ENCODE peak calls at places on chromosomes 4 and X, in four cellular contexts. One of them, this sample, is unnamed. For H3K9me3, the result is how much of the 10 kb centered on the place peaks cover.

GRCh38 chr4:141486375-141486997 is 149.9 kb upstream of the IL15 start:
- DNase-seq in HepG2: no peak
- DNase-seq in GM12878: no peak
- DNase-seq in HCT116: no peak
- DNase-seq in this sample: no peak

GRCh38 chrX:110746014-110746413 is 49.6 kb downstream of the CHRDL1 start:
- DNase-seq in HepG2: no peak
- DNase-seq in GM12878: no peak
- DNase-seq in HCT116: no peak
- DNase-seq in this sample: no peak

GRCh38 chr4:140078366-140078765 is 75.6 kb downstream of the MAML3 start:
- DNase-seq in HepG2: no peak
- DNase-seq in GM12878: no peak
- DNase-seq in HCT116: no peak
- DNase-seq in this sample: peak

GRCh38 chr4:124433500-124433899 is 279.0 kb downstream of the ANKRD50 start:
- DNase-seq in HepG2: no peak
- DNase-seq in GM12878: no peak
- DNase-seq in HCT116: no peak
- DNase-seq in this sample: no peak

GRCh38 chrX:152913915-152914314 is 16.0 kb downstream of the ZNF185 start:
- DNase-seq in HepG2: no peak
- DNase-seq in GM12878: no peak
- DNase-seq in HCT116: no peak
- DNase-seq in this sample: no peak

GRCh38 chr4:15186149-15186548 is 183.9 kb downstream of the CPEB2 start:
- DNase-seq in HepG2: no peak
- DNase-seq in GM12878: no peak
- DNase-seq in HCT116: no peak
- DNase-seq in this sample: no peak

GRCh38 chr4:7029921-7030320 is 13.3 kb upstream of the TADA2B start:
- DNase-seq in HepG2: no peak
- DNase-seq in GM12878: no peak
- DNase-seq in HCT116: no peak
- DNase-seq in this sample: no peak

GRCh38 chrX:68462653-68463052 is 29.4 kb upstream of the OPHN1 start:
- DNase-seq in HepG2: no peak
- DNase-seq in GM12878: no peak
- DNase-seq in HCT116: peak
- DNase-seq in this sample: peak

GRCh38 chr4:23023121-23023520 is 330.4 kb downstream of the GBA3 start:
- DNase-seq in HepG2: no peak
- DNase-seq in GM12878: no peak
- DNase-seq in HCT116: no peak
- DNase-seq in this sample: no peak

GRCh38 chr4:26020083-26020668 is 106.2 kb downstream of the SMIM20 start:
- DNase-seq in HepG2: no peak
- DNase-seq in GM12878: no peak
- DNase-seq in HCT116: no peak
- DNase-seq in this sample: no peak

GRCh38 chrX:63349307-63349706 is 1.8 kb downstream of the SPIN4 start:
- DNase-seq in HepG2: no peak
- DNase-seq in GM12878: no peak
- DNase-seq in HCT116: no peak
- DNase-seq in this sample: no peak

GRCh38 chrX:19643203-19643602 is 127.9 kb upstream of the MAP3K15 start:
- DNase-seq in HepG2: no peak
- DNase-seq in GM12878: no peak
- DNase-seq in HCT116: no peak
- DNase-seq in this sample: no peak

GRCh38 chrX:19642517-19643109 is 127.3 kb upstream of the MAP3K15 start:
- DNase-seq in HepG2: no peak
- DNase-seq in GM12878: no peak
- DNase-seq in HCT116: no peak
- DNase-seq in this sample: no peak

GRCh38 chrX:19638968-19639539 is 123.7 kb upstream of the MAP3K15 start:
- DNase-seq in HepG2: no peak
- DNase-seq in GM12878: no peak
- DNase-seq in HCT116: no peak
- DNase-seq in this sample: no peak

GRCh38 chrX:19640063-19640462 is 124.8 kb upstream of the MAP3K15 start:
- DNase-seq in HepG2: no peak
- DNase-seq in GM12878: no peak
- DNase-seq in HCT116: no peak
- DNase-seq in this sample: no peak

DNA sequence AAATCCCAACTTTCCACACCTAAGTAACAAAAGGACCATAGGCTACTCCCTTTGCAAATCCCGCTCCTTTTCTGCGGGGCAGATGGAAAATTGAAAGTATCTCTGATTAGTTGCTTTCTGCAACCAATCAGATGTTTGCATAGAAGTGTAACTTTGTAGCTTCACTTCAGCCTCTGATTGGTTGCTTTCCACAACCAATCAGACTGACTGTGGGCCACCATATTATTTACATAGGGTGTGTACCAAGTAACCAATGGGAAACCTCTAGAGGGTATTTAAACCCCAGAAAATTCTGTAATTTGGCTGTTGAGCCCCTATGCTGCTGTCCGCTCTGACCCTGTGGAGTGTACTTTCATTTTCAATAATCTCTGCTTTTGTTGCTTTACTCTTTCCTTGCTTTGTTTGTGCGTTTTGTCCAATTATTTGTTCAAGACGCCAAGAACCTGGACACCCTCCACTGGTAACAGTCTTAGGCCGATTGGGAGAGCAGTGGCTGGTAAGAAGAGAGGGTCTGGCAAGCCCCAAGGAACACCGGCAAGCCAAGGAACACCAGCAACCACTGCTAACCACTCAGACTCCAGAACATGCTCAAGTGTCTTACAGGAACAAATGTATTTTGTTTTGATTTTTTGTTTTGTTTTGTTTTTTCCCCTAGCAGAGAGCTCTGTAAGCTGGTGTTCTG is 125.5 kb upstream of the MAP3K15 start:
- DNase-seq in HepG2: no peak
- DNase-seq in GM12878: no peak
- DNase-seq in HCT116: no peak
- DNase-seq in this sample: no peak
- H3K9ac ChIP-seq in HepG2: no peak
- H3K9ac ChIP-seq in GM12878: no peak
- H3K9ac ChIP-seq in HCT116: no peak
- H3K9ac ChIP-seq in this sample: no peak

DNA sequence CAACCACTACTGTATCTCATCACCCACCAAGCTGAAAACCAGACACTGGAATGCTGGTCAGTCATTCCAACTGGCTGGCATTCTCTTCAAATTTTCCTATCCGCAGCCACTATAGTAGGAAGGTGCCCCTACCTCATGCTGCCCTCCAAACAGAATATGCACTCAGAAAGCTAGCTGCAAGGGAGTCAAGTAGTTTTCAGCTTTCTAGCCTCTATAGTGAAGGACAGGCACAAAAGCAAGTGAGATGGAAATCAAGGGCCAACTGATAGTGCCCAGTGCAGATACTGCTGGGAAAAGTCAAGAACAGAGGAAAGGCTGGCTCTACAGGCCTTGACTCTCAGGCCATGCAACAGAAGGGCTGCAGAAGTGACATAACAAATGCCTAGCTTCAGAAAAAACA is 47.2 kb downstream of the BCOR start:
- DNase-seq in HepG2: no peak
- DNase-seq in GM12878: no peak
- DNase-seq in HCT116: no peak
- DNase-seq in this sample: no peak
- H3K9me3 ChIP-seq in HepG2: under half
- H3K9me3 ChIP-seq in GM12878: under half
- H3K9me3 ChIP-seq in HCT116: under half
- H3K9me3 ChIP-seq in this sample: half or more

GRCh38 chr4:41598580-41598979 is 60.6 kb downstream of the LIMCH1 start:
- DNase-seq in HepG2: no peak
- DNase-seq in GM12878: no peak
- DNase-seq in HCT116: no peak
- DNase-seq in this sample: no peak
- TF ChIP-seq ZNF274 in HepG2: no peak
- TF ChIP-seq ZNF274 in GM12878: no peak
- TF ChIP-seq ZNF274 in HCT116: no peak
- TF ChIP-seq ZNF274 in this sample: no peak

DNA sequence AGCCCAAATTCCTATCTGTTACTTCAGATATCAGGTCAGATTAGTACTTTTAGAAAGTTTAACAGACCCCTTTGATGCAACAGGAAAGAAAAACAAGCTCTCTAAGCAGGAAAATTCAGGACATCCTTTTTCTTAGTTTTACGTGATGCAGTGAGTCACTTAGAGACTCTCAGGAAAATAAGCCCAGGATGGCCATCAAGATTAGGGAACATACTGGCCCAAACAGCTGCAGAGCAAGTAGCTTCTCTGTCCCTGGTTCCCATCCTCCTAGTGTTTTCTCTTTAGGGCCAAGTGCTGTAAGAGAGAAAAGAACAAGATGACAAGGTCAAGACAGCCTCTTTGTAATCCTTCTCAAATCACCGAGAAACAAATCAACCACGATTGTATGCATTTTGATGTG is 219.1 kb downstream of the ZNF674 start:
- DNase-seq in HepG2: no peak
- DNase-seq in GM12878: no peak
- DNase-seq in HCT116: no peak
- DNase-seq in this sample: no peak
- H3K9ac ChIP-seq in HepG2: peak
- H3K9ac ChIP-seq in GM12878: no peak
- H3K9ac ChIP-seq in HCT116: peak
- H3K9ac ChIP-seq in this sample: peak

DNA sequence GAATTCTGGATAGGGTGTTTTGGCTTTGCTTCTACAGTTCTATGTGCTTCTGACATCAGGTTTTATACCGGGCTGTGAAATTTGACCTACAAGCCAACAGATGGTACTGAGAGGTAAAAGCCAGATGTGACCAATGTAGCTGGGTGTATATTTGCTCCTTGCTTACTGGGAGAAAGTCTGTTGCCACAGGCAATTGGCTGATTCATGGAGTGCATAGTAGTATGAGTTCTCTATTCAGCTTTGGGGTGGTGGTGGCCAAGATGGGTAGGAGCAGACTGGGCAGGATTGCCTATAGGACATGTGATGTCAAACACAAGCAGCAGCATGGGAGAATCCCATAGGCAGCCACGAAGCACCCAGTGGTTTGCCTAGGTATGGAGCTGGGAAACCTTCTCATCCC is 1827.0 kb downstream of the C4orf33 start:
- DNase-seq in HepG2: no peak
- DNase-seq in GM12878: no peak
- DNase-seq in HCT116: no peak
- DNase-seq in this sample: no peak
- H3K9me3 ChIP-seq in HepG2: under half
- H3K9me3 ChIP-seq in GM12878: under half
- H3K9me3 ChIP-seq in HCT116: under half
- H3K9me3 ChIP-seq in this sample: under half

DNA sequence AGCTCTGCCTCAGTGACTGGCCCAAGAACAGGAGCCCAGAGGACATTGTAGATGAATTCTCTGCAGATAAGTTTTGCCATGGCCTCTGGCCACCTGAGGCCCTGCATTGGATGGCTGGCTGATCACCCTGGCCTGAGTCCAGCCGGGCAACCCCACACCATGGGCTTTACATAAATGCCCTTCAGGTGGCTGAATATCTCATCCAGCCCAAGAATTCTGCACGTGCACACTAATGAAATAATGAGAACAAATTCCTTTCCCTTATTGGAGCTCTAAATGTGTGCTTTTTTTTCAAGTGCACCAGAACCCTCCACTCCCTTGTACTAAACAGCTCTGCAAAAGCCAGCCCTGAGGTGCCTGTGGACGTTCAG is 65.7 kb downstream of the IRF2 start:
- DNase-seq in HepG2: no peak
- DNase-seq in GM12878: no peak
- DNase-seq in HCT116: no peak
- DNase-seq in this sample: no peak
- TF ChIP-seq ZNF274 in HepG2: no peak
- TF ChIP-seq ZNF274 in GM12878: no peak
- TF ChIP-seq ZNF274 in HCT116: no peak
- TF ChIP-seq ZNF274 in this sample: no peak

GRCh38 chr4:150867148-150867547 is 147.9 kb downstream of the LRBA start:
- DNase-seq in HepG2: peak
- DNase-seq in GM12878: peak
- DNase-seq in HCT116: peak
- DNase-seq in this sample: peak
- H3K9ac ChIP-seq in HepG2: no peak
- H3K9ac ChIP-seq in GM12878: no peak
- H3K9ac ChIP-seq in HCT116: no peak
- H3K9ac ChIP-seq in this sample: no peak